ENCODE peak calls at places on chromosome X, in four cellular contexts. O, B, I and P are unnamed samples.

GRCh38 chrX:66931713-66932112 is 292.8 kb upstream of the EDA2R start:
- DNase-seq in O (no peak), B (no peak), I (no peak), P (no peak)

GRCh38 chrX:139762400-139763183 is 54.6 kb upstream of the MCF2 start:
- DNase-seq in O (no peak), B (no peak), I (no peak), P (no peak)

GRCh38 chrX:39133971-39134370 is 332.7 kb downstream of the MID1IP1 start:
- DNase-seq in O (no peak), B (no peak), I (no peak), P (no peak)

GRCh38 chrX:150361070-150361776 is 1.9 kb upstream of the MAMLD1 start:
- DNase-seq in O (no peak), B (no peak), I (peak), P (peak)

GRCh38 chrX:138775501-138775900 is 64.0 kb upstream of the FGF13 start:
- DNase-seq in O (peak), B (peak), I (no peak), P (no peak)

GRCh38 chrX:40127052-40127451 is 29.3 kb upstream of the BCOR start:
- DNase-seq in O (no peak), B (no peak), I (no peak), P (no peak)

GRCh38 chrX:103367502-103367901 is 8.8 kb upstream of the BEX3 start:
- DNase-seq in O (no peak), B (no peak), I (no peak), P (no peak)

GRCh38 chrX:69082753-69083150 is 82.5 kb downstream of the PJA1 start:
- DNase-seq in O (no peak), B (no peak), I (no peak), P (no peak)

GRCh38 chrX:115452256-115452655 is 108.7 kb upstream of the PLS3 start:
- DNase-seq in O (peak), B (no peak), I (no peak), P (no peak)

GRCh38 chrX:123884809-123885408 is 25.1 kb downstream of the XIAP start:
- DNase-seq in O (peak), B (peak), I (no peak), P (no peak)

GRCh38 chrX:41621236-41621651 is 67.5 kb upstream of the GPR34 start:
- DNase-seq in O (peak), B (no peak), I (no peak), P (no peak)

GRCh38 chrX:124242160-124242559 is 90.3 kb upstream of the TEX13D start:
- DNase-seq in O (no peak), B (no peak), I (no peak), P (no peak)

GRCh38 chrX:109281478-109282275 is 200.2 kb downstream of the GUCY2F start:
- DNase-seq in O (peak), B (no peak), I (no peak), P (no peak)

GRCh38 chrX:63430026-63430425 is 78.9 kb upstream of the SPIN4 start:
- DNase-seq in O (no peak), B (no peak), I (no peak), P (no peak)

GRCh38 chrX:1493877-1494510 is 41.3 kb upstream of the ASMTL start:
- DNase-seq in O (no peak), B (no peak), I (no peak), P (peak)

GRCh38 chrX:30822068-30822671 is 66.9 kb downstream of the TAB3 start:
- DNase-seq in O (no peak), B (peak), I (no peak), P (no peak)

GRCh38 chrX:44945736-44946135 is 72.7 kb downstream of the KDM6A start:
- DNase-seq in O (no peak), B (peak), I (no peak), P (no peak)

GRCh38 chrX:139802048-139802447 is 94.1 kb upstream of the MCF2 start:
- DNase-seq in O (no peak), B (no peak), I (no peak), P (no peak)

GRCh38 chrX:12898073-12898472 is 8.3 kb upstream of the TLR8 start:
- DNase-seq in O (no peak), B (no peak), I (no peak), P (no peak)

GRCh38 chrX:12434493-12434892 is 296.2 kb downstream of the FRMPD4 start:
- DNase-seq in O (no peak), B (no peak), I (no peak), P (no peak)

GRCh38 chrX:129808829-129809745 is 29.3 kb downstream of the SASH3 start:
- DNase-seq in O (no peak), B (no peak), I (no peak), P (no peak)

DNA sequence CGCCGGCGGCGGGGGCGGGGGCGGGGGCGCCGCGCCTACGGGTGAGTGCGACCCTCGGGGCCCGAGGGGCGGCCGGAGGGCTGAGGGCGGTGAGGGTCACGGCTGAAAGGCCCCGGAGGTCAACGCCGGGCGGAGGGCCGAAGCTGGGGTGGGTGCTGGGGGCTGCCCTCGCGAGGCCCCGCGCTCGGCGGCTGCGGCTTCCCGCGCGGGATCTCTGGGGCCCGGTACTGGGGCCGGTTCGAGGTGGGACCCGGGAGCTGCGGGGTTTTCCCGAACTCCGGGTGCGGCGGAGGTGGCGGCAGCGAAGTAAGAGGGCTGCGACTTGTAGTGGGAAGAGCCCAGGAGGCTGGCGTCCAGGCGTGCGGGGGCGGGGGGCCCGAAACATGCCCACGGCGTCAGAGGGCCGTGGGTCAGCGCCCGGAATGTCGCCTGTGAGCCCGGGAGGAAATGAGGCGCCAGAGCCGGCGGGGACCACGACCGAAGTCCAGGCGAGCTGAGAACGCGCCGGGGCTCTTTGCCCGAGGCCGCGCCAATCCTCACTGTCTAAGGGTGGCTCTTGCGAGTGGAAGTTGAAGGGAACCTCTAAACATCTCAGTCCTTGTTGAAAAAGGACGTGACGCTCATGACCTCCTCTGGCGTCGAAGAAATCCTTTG is 407 bp downstream of the IL13RA1 start:
- DNase-seq in O (peak), B (peak), I (peak), P (peak)
- TF ChIP-seq POLR2A in O (no peak), B (peak), I (no peak), P (peak)

DNA sequence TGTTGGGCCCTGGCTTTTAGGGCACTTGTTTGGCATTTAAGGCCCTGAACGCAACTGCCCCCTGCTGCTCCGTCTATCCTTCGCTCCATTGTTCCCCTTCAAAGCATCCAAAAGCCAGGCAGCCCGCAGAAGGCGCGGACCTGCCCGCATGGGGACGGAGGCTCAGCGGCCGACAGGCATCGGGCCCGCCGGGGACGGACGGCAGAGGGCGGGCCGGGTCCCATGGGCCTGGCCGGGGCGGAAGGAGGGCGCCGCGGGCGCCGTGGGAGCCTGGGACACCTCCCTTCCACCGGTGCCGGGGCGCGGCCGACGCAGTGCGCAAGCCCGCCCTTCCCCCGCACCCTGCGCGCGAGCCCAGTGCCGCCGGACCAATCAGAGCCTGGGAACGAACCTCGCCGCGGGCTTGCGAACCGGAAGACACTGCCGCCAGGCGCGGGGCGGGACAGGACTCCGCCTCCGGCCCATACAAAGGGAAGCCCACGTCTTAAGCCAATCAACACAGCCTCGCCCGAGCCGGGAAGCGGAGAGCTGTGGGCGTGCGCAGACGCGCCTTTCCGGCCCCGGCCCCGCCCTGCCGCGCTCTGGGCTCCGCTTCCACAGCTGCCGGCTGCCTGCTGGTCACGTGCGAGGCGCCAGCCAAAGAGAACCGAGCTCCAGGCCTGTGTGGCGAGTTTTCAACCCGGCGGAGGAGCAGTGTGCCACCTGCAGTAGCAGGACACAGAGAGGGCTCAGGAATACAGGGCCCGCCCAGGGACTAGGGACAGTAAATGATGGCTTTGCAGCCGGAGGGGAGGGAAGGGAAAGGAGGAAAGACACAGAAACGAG is 2.1 kb upstream of the ARHGAP4 start:
- DNase-seq in O (peak), B (peak), I (peak), P (peak)
- TF ChIP-seq POLR2A in O (no peak), B (no peak), I (peak), P (peak)

GRCh38 chrX:49269010-49269767 is 404 bp upstream of the PPP1R3F start:
- DNase-seq in O (peak), B (peak), I (peak), P (peak)
- TF ChIP-seq POLR2A in O (peak), B (no peak), I (peak), P (peak)

DNA sequence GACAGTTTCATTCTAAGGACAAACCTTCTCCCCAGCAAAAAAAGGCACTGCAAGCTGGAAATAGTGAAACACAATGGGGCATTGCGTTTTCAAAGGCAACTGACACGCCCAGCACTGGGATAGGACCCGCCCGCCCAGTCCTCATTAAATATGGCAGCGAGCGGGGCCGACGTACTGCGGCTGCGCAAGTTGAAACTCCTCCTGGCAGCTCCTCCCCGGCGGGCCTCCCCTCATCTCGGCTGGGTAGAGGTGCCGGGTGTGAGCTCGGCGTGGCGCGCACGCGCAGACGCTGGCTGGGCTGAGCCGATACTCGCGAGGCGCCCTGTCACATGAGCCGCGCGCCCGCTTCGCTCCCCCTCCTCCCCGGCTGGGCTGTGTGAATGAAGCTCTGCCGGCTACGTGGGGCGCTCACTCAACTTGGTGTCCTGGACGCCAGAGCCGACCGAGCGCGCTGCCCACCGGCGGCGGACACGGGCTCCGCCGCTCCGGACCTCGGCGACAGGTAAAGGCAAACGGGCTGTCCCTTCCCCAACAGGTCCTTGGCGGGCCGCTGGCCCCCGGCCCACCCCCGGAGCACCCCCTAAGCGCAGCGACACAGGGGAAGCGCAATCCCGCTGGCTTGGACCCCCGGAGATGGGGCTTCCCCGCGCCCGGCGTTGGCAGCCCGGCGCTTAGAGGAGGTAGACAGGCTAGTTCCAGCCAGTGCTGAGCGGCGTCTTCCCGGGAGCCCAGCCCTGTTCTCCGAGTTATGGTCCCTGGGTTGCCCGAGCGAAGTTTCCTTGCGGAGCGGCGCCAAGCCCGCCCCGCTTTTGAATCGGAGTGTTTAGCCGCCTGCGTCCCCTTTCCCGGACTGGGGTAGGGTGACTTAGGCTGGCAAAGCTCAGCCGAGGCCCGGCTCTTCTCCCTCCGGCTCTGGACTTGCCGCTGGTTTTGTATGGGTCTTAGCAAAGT is at the start of gene CLCN5:
- DNase-seq in O (peak), B (peak), I (peak), P (peak)
- TF ChIP-seq POLR2A in O (peak), B (peak), I (peak), P (peak)